ENCODE peak calls at places on chromosomes 11 and 22, in seven cellular contexts. One of them, this sample, is unnamed.

GRCh38 chr11:80307676-80308075 is 866.8 kb upstream of the TENM4 start:
- DNase-seq in Calu3: no peak
- DNase-seq in PC-9: no peak
- DNase-seq in heart left ventricle: no peak
- DNase-seq in RWPE1: no peak
- DNase-seq in lung: no peak
- DNase-seq in colonic mucosa: no peak
- DNase-seq in this sample: no peak

GRCh38 chr11:38089728-38090127 is 1491.7 kb upstream of the RAG2 start:
- DNase-seq in Calu3: peak; percentile 67
- DNase-seq in PC-9: peak; percentile 88
- DNase-seq in heart left ventricle: no peak
- DNase-seq in RWPE1: peak; percentile 13
- DNase-seq in lung: no peak
- DNase-seq in colonic mucosa: no peak
- DNase-seq in this sample: no peak

GRCh38 chr22:26066534-26066933 is 102.7 kb upstream of the SEZ6L start:
- DNase-seq in Calu3: no peak
- DNase-seq in PC-9: no peak
- DNase-seq in heart left ventricle: no peak
- DNase-seq in RWPE1: no peak
- DNase-seq in lung: no peak
- DNase-seq in colonic mucosa: no peak
- DNase-seq in this sample: no peak

GRCh38 chr22:36197601-36198146 is 3.9 kb downstream of the APOL4 start:
- DNase-seq in Calu3: no peak
- DNase-seq in PC-9: no peak
- DNase-seq in heart left ventricle: no peak
- DNase-seq in RWPE1: no peak
- DNase-seq in lung: no peak
- DNase-seq in colonic mucosa: no peak
- DNase-seq in this sample: no peak

GRCh38 chr11:126104420-126104819 is 41.8 kb upstream of the CDON start:
- DNase-seq in Calu3: no peak
- DNase-seq in PC-9: peak; percentile 49
- DNase-seq in heart left ventricle: no peak
- DNase-seq in RWPE1: no peak
- DNase-seq in lung: no peak
- DNase-seq in colonic mucosa: no peak
- DNase-seq in this sample: no peak

GRCh38 chr22:44890416-44891292 is 119.2 kb downstream of the PHF21B start:
- DNase-seq in Calu3: no peak
- DNase-seq in PC-9: no peak
- DNase-seq in heart left ventricle: no peak
- DNase-seq in RWPE1: no peak
- DNase-seq in lung: no peak
- DNase-seq in colonic mucosa: no peak
- DNase-seq in this sample: no peak

GRCh38 chr22:24027389-24027980 is 16.4 kb downstream of the CABIN1 start:
- DNase-seq in Calu3: no peak
- DNase-seq in PC-9: no peak
- DNase-seq in heart left ventricle: peak; percentile 41
- DNase-seq in RWPE1: no peak
- DNase-seq in lung: no peak
- DNase-seq in colonic mucosa: no peak
- DNase-seq in this sample: no peak

GRCh38 chr11:97069160-97069559 is 679.3 kb downstream of the JRKL start:
- DNase-seq in Calu3: no peak
- DNase-seq in PC-9: no peak
- DNase-seq in heart left ventricle: no peak
- DNase-seq in RWPE1: no peak
- DNase-seq in lung: no peak
- DNase-seq in colonic mucosa: no peak
- DNase-seq in this sample: no peak

GRCh38 chr11:7245341-7245740 is 6.4 kb upstream of the SYT9 start:
- DNase-seq in Calu3: no peak
- DNase-seq in PC-9: no peak
- DNase-seq in heart left ventricle: no peak
- DNase-seq in RWPE1: no peak
- DNase-seq in lung: no peak
- DNase-seq in colonic mucosa: no peak
- DNase-seq in this sample: no peak

GRCh38 chr11:35943761-35944502 is at the start of gene LDLRAD3:
- DNase-seq in Calu3: peak; percentile 70
- DNase-seq in PC-9: peak; percentile 74
- DNase-seq in heart left ventricle: peak; percentile 80
- DNase-seq in RWPE1: peak; percentile 78
- DNase-seq in lung: peak; percentile 70
- DNase-seq in colonic mucosa: peak; percentile 75
- DNase-seq in this sample: peak; percentile 86

GRCh38 chr11:109306322-109306721 is 115.7 kb upstream of the C11orf87 start:
- DNase-seq in Calu3: no peak
- DNase-seq in PC-9: no peak
- DNase-seq in heart left ventricle: no peak
- DNase-seq in RWPE1: no peak
- DNase-seq in lung: no peak
- DNase-seq in colonic mucosa: no peak
- DNase-seq in this sample: no peak

GRCh38 chr22:20319041-20319744 is 667 bp downstream of the DGCR6L start:
- DNase-seq in Calu3: no peak
- DNase-seq in PC-9: no peak
- DNase-seq in heart left ventricle: no peak
- DNase-seq in RWPE1: no peak
- DNase-seq in lung: peak; percentile 27
- DNase-seq in colonic mucosa: no peak
- DNase-seq in this sample: no peak

GRCh38 chr22:19488884-19489843 is 9.4 kb downstream of the CDC45 start:
- DNase-seq in Calu3: no peak
- DNase-seq in PC-9: no peak
- DNase-seq in heart left ventricle: no peak
- DNase-seq in RWPE1: no peak
- DNase-seq in lung: no peak
- DNase-seq in colonic mucosa: no peak
- DNase-seq in this sample: peak; percentile 28

GRCh38 chr11:125272092-125272491 is 107.5 kb downstream of the PKNOX2 start:
- DNase-seq in Calu3: no peak
- DNase-seq in PC-9: no peak
- DNase-seq in heart left ventricle: peak; percentile 31
- DNase-seq in RWPE1: peak; percentile 41
- DNase-seq in lung: no peak
- DNase-seq in colonic mucosa: no peak
- DNase-seq in this sample: no peak

GRCh38 chr22:39155421-39155820 is 2.9 kb upstream of the CBX7 start:
- DNase-seq in Calu3: no peak
- DNase-seq in PC-9: no peak
- DNase-seq in heart left ventricle: no peak
- DNase-seq in RWPE1: no peak
- DNase-seq in lung: no peak
- DNase-seq in colonic mucosa: no peak
- DNase-seq in this sample: no peak

GRCh38 chr11:22878039-22878438 is 17.8 kb upstream of the CCDC179 start:
- DNase-seq in Calu3: no peak
- DNase-seq in PC-9: no peak
- DNase-seq in heart left ventricle: no peak
- DNase-seq in RWPE1: no peak
- DNase-seq in lung: no peak
- DNase-seq in colonic mucosa: no peak
- DNase-seq in this sample: no peak

GRCh38 chr11:22879615-22880014 is 19.3 kb upstream of the CCDC179 start:
- DNase-seq in Calu3: no peak
- DNase-seq in PC-9: peak; percentile 5
- DNase-seq in heart left ventricle: no peak
- DNase-seq in RWPE1: no peak
- DNase-seq in lung: no peak
- DNase-seq in colonic mucosa: no peak
- DNase-seq in this sample: no peak

GRCh38 chr11:22878604-22879003 is 18.3 kb upstream of the CCDC179 start:
- DNase-seq in Calu3: no peak
- DNase-seq in PC-9: no peak
- DNase-seq in heart left ventricle: no peak
- DNase-seq in RWPE1: no peak
- DNase-seq in lung: no peak
- DNase-seq in colonic mucosa: no peak
- DNase-seq in this sample: no peak

GRCh38 chr11:22875869-22876473 is 15.7 kb upstream of the CCDC179 start:
- DNase-seq in Calu3: peak; percentile 72
- DNase-seq in PC-9: peak; percentile 58
- DNase-seq in heart left ventricle: peak; percentile 32
- DNase-seq in RWPE1: peak; percentile 67
- DNase-seq in lung: peak; percentile 55
- DNase-seq in colonic mucosa: peak; percentile 83
- DNase-seq in this sample: peak; percentile 90
- TF ChIP-seq CTCF in Calu3: peak; percentile 74
- TF ChIP-seq CTCF in PC-9: peak; percentile 87
- TF ChIP-seq CTCF in heart left ventricle: peak; percentile 79
- TF ChIP-seq CTCF in RWPE1: peak; percentile 74
- TF ChIP-seq CTCF in lung: peak; percentile 68
- TF ChIP-seq CTCF in colonic mucosa: peak; percentile 50
- TF ChIP-seq CTCF in this sample: peak; percentile 65

GRCh38 chr11:69011624-69012091 is 1.4 kb downstream of the MRGPRF start:
- DNase-seq in Calu3: no peak
- DNase-seq in PC-9: no peak
- DNase-seq in heart left ventricle: no peak
- DNase-seq in RWPE1: no peak
- DNase-seq in lung: no peak
- DNase-seq in colonic mucosa: no peak
- DNase-seq in this sample: no peak

GRCh38 chr11:69012092-69013008 is 696 bp downstream of the MRGPRF start:
- DNase-seq in Calu3: no peak
- DNase-seq in PC-9: no peak
- DNase-seq in heart left ventricle: no peak
- DNase-seq in RWPE1: no peak
- DNase-seq in lung: no peak
- DNase-seq in colonic mucosa: no peak
- DNase-seq in this sample: no peak

GRCh38 chr11:69014084-69014935 is 1.3 kb upstream of the MRGPRF start:
- DNase-seq in Calu3: no peak
- DNase-seq in PC-9: no peak
- DNase-seq in heart left ventricle: peak; percentile 85
- DNase-seq in RWPE1: no peak
- DNase-seq in lung: no peak
- DNase-seq in colonic mucosa: peak; percentile 49
- DNase-seq in this sample: no peak

GRCh38 chr11:69014936-69015549 is 2.0 kb upstream of the MRGPRF start:
- DNase-seq in Calu3: no peak
- DNase-seq in PC-9: no peak
- DNase-seq in heart left ventricle: no peak
- DNase-seq in RWPE1: no peak
- DNase-seq in lung: no peak
- DNase-seq in colonic mucosa: no peak
- DNase-seq in this sample: no peak

GRCh38 chr11:69013009-69013951 is at the start of gene MRGPRF:
- DNase-seq in Calu3: no peak
- DNase-seq in PC-9: no peak
- DNase-seq in heart left ventricle: peak; percentile 92
- DNase-seq in RWPE1: no peak
- DNase-seq in lung: peak; percentile 63
- DNase-seq in colonic mucosa: peak; percentile 81
- DNase-seq in this sample: no peak
- TF ChIP-seq CTCF in Calu3: no peak
- TF ChIP-seq CTCF in PC-9: no peak
- TF ChIP-seq CTCF in heart left ventricle: no peak
- TF ChIP-seq CTCF in RWPE1: peak; percentile 8
- TF ChIP-seq CTCF in lung: no peak
- TF ChIP-seq CTCF in colonic mucosa: no peak
- TF ChIP-seq CTCF in this sample: no peak

GRCh38 chr11:111360150-111361043 is 18.7 kb downstream of the POU2AF1 start:
- DNase-seq in Calu3: peak; percentile 34
- DNase-seq in PC-9: no peak
- DNase-seq in heart left ventricle: no peak
- DNase-seq in RWPE1: no peak
- DNase-seq in lung: no peak
- DNase-seq in colonic mucosa: peak; percentile 89
- DNase-seq in this sample: no peak

GRCh38 chr11:111357150-111358037 is 21.7 kb downstream of the POU2AF1 start:
- DNase-seq in Calu3: no peak
- DNase-seq in PC-9: no peak
- DNase-seq in heart left ventricle: no peak
- DNase-seq in RWPE1: no peak
- DNase-seq in lung: peak; percentile 24
- DNase-seq in colonic mucosa: no peak
- DNase-seq in this sample: no peak

GRCh38 chr11:111358038-111359001 is 20.8 kb downstream of the POU2AF1 start:
- DNase-seq in Calu3: no peak
- DNase-seq in PC-9: no peak
- DNase-seq in heart left ventricle: no peak
- DNase-seq in RWPE1: no peak
- DNase-seq in lung: peak; percentile 27
- DNase-seq in colonic mucosa: no peak
- DNase-seq in this sample: no peak

GRCh38 chr11:111361082-111361801 is 17.8 kb downstream of the POU2AF1 start:
- DNase-seq in Calu3: no peak
- DNase-seq in PC-9: no peak
- DNase-seq in heart left ventricle: no peak
- DNase-seq in RWPE1: no peak
- DNase-seq in lung: no peak
- DNase-seq in colonic mucosa: no peak
- DNase-seq in this sample: peak; percentile 57

DNA sequence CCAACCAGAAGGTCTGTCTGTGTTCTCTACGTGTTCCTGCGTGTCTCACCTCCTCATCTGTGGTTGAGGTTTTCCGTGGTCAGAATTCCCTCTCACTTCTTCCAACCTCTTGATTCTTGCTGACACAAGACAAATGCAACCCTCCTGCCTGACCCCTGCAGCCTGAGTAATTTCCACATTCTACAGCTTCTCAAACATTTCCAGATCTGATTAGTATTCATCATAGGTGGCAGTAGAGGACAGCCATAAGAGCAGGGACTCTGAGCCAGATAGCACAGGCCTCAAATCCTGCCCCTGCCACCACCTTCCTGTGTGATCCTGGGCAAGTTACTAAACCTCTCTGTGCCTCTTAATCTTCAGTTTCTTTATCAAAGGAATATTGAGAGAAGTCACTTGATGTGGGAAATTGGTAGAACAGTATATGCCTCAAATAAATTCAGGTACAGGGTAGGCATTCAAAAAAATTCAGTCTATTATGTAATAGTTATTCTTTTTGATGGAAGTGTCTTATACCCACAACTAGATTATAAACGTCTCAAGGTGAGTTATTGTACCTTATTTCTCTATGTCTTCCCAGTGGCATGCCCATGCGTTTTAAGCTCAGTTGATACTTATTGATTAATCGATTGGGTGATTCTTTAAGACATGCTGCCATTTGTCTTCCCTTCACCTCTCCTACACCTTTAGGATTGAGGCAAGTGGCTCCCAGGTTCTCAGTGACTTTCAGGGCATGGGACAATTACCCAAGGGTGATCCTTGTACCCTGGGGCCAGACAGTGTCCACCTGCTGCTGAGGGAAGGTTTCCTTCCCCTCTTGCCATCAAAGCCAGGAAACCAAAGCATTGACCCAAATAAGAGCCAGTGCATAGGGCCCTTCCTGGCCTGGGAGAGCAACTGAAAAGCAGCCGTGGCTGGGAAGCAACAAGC is 19.6 kb downstream of the POU2AF1 start:
- DNase-seq in Calu3: no peak
- DNase-seq in PC-9: no peak
- DNase-seq in heart left ventricle: no peak
- DNase-seq in RWPE1: no peak
- DNase-seq in lung: no peak
- DNase-seq in colonic mucosa: no peak
- DNase-seq in this sample: no peak
- TF ChIP-seq CTCF in Calu3: no peak
- TF ChIP-seq CTCF in PC-9: peak; percentile 39
- TF ChIP-seq CTCF in heart left ventricle: no peak
- TF ChIP-seq CTCF in RWPE1: no peak
- TF ChIP-seq CTCF in lung: no peak
- TF ChIP-seq CTCF in colonic mucosa: no peak
- TF ChIP-seq CTCF in this sample: no peak

GRCh38 chr22:29205598-29206371 is at the start of gene EMID1:
- DNase-seq in Calu3: peak; percentile 52
- DNase-seq in PC-9: peak; percentile 28
- DNase-seq in heart left ventricle: no peak
- DNase-seq in RWPE1: no peak
- DNase-seq in lung: no peak
- DNase-seq in colonic mucosa: no peak
- DNase-seq in this sample: no peak
- TF ChIP-seq CTCF in Calu3: no peak
- TF ChIP-seq CTCF in PC-9: no peak
- TF ChIP-seq CTCF in heart left ventricle: no peak
- TF ChIP-seq CTCF in RWPE1: peak; percentile 20
- TF ChIP-seq CTCF in lung: no peak
- TF ChIP-seq CTCF in colonic mucosa: no peak
- TF ChIP-seq CTCF in this sample: no peak

This sample was measured in MCF 10A.